ENCODE peak calls at places on chromosome 9, in five cellular contexts. S, O, Q, W and K are unnamed samples. For H3K36me3, the result is how much of the 10 kb centered on the place peaks cover.

GRCh38 chr9:133490865-133491655 is 12.2 kb upstream of the SLC2A6 start:
- DNase-seq in S (no peak), O (no peak), Q (no peak), W (no peak), K (no peak)

GRCh38 chr9:18623201-18623600 is 149.2 kb downstream of the ADAMTSL1 start:
- DNase-seq in Q (no peak), O (no peak), S (no peak), W (no peak), K (no peak)

GRCh38 chr9:21395778-21396717 is 10.8 kb upstream of the IFNA2 start:
- DNase-seq in Q (peak), W (peak), O (no peak), S (peak), K (peak)

GRCh38 chr9:105026451-105026850 is 98.5 kb upstream of the ABCA1 start:
- DNase-seq in Q (no peak), S (no peak), O (no peak), W (no peak), K (no peak)

GRCh38 chr9:8677725-8678124 is 878.1 kb upstream of the DMAC1 start:
- DNase-seq in S (no peak), W (no peak), O (no peak), Q (no peak), K (no peak)

GRCh38 chr9:131397100-131397790 is 3.4 kb downstream of the PRRC2B start:
- DNase-seq in S (no peak), W (no peak), Q (no peak), O (peak), K (no peak)

GRCh38 chr9:95879591-95879990 is 4.1 kb downstream of the ERCC6L2 start:
- DNase-seq in O (no peak), W (no peak), S (no peak), Q (no peak), K (no peak)

GRCh38 chr9:93240891-93241334 is 57.0 kb downstream of the WNK2 start:
- DNase-seq in Q (no peak), O (peak), W (no peak), S (peak), K (no peak)

GRCh38 chr9:77807295-77807694 is 159.2 kb upstream of the GNA14 start:
- DNase-seq in Q (no peak), W (no peak), O (peak), S (peak), K (no peak)

GRCh38 chr9:18129809-18130334 is 344.1 kb upstream of the ADAMTSL1 start:
- DNase-seq in W (no peak), O (no peak), Q (no peak), S (no peak), K (no peak)

GRCh38 chr9:121818841-121819430 is 167.5 kb downstream of the DAB2IP start:
- DNase-seq in O (no peak), S (no peak), W (no peak), Q (no peak), K (no peak)

GRCh38 chr9:127267793-127268507 is 3.4 kb downstream of the GARNL3 start:
- DNase-seq in O (no peak), W (no peak), Q (no peak), S (no peak), K (no peak)

GRCh38 chr9:95508968-95509850 is 7.6 kb downstream of the PTCH1 start:
- DNase-seq in S (peak), Q (peak), O (peak), W (no peak), K (peak)

GRCh38 chr9:1273859-1274258 is 223.7 kb downstream of the DMRT2 start:
- DNase-seq in O (no peak), S (no peak), Q (no peak), W (no peak), K (no peak)

GRCh38 chr9:33320230-33320567 is 29.9 kb downstream of the NFX1 start:
- DNase-seq in W (no peak), S (no peak), O (no peak), Q (no peak), K (no peak)

GRCh38 chr9:109536859-109537258 is 38.8 kb upstream of the PTPN3 start:
- DNase-seq in Q (no peak), S (no peak), O (no peak), W (no peak), K (no peak)

GRCh38 chr9:130549093-130549735 is 30.2 kb upstream of the FUBP3 start:
- DNase-seq in O (no peak), S (peak), Q (no peak), W (no peak), K (no peak)

GRCh38 chr9:93827545-93828330 is 127.4 kb downstream of the BARX1 start:
- DNase-seq in Q (no peak), S (peak), O (no peak), W (no peak), K (peak)

GRCh38 chr9:131204285-131204684 is 72.0 kb downstream of the FAM78A start:
- DNase-seq in Q (no peak), S (no peak), O (no peak), W (no peak), K (no peak)

GRCh38 chr9:68523367-68523936 is 17.2 kb downstream of the TMEM252 start:
- DNase-seq in Q (no peak), W (no peak), S (no peak), O (no peak), K (no peak)

GRCh38 chr9:131636593-131636992 is 91.3 kb downstream of the PRRT1B start:
- DNase-seq in S (no peak), Q (no peak), W (no peak), O (no peak), K (no peak)

GRCh38 chr9:76374702-76375543 is 19.3 kb downstream of the RFK start:
- DNase-seq in O (peak), W (no peak), Q (no peak), S (peak), K (no peak)

GRCh38 chr9:14344846-14345585 is 31.1 kb upstream of the NFIB start:
- DNase-seq in Q (no peak), W (no peak), O (no peak), S (no peak), K (no peak)

GRCh38 chr9:130029223-130029583 is 13.8 kb downstream of the FNBP1 start:
- DNase-seq in O (no peak), Q (no peak), W (no peak), S (no peak), K (no peak)

GRCh38 chr9:90326219-90326618 is 316.4 kb downstream of the DIRAS2 start:
- DNase-seq in Q (no peak), S (no peak), W (no peak), O (no peak), K (no peak)

GRCh38 chr9:81666123-81666522 is 23.2 kb downstream of the TLE1 start:
- DNase-seq in O (no peak), W (no peak), S (no peak), Q (no peak), K (no peak)

GRCh38 chr9:100074093-100074492 is 24.7 kb downstream of the ERP44 start:
- DNase-seq in S (no peak), W (no peak), Q (no peak), O (no peak), K (no peak)

GRCh38 chr9:116585896-116586295 is 101.2 kb upstream of the TRIM32 start:
- DNase-seq in W (no peak), Q (no peak), O (no peak), S (no peak), K (no peak)

GRCh38 chr9:123081824-123082223 is 48.4 kb downstream of the GPR21 start:
- DNase-seq in W (no peak), Q (no peak), O (no peak), S (peak), K (peak)

GRCh38 chr9:122265265-122265900 is 701 bp downstream of the MRRF start:
- DNase-seq in W (peak), O (peak), S (peak), Q (peak), K (peak)

GRCh38 chr9:752201-752600 is 89.3 kb upstream of the DMRT1 start:
- DNase-seq in S (no peak), Q (no peak), W (no peak), O (peak), K (no peak)

GRCh38 chr9:138042640-138043039 is 165.1 kb downstream of the CACNA1B start:
- DNase-seq in Q (no peak), W (no peak), S (no peak), O (no peak), K (no peak)

GRCh38 chr9:79684711-79685575 is 113.2 kb downstream of the TLE4 start:
- DNase-seq in Q (no peak), O (no peak), S (no peak), W (no peak), K (no peak)

GRCh38 chr9:97889941-97890557 is 32.3 kb downstream of the TRMO start:
- DNase-seq in Q (peak), S (no peak), O (no peak), W (peak), K (peak)

GRCh38 chr9:122190597-122191381 is 31.1 kb downstream of the MORN5 start:
- DNase-seq in W (peak), Q (no peak), O (no peak), S (peak), K (no peak)

GRCh38 chr9:100014846-100015245 is 84.0 kb downstream of the ERP44 start:
- DNase-seq in W (no peak), Q (no peak), S (no peak), O (no peak), K (no peak)

GRCh38 chr9:100597236-100597635 is 19.4 kb downstream of the CAVIN4 start:
- DNase-seq in W (no peak), S (no peak), Q (no peak), O (no peak), K (no peak)

GRCh38 chr9:108511200-108511756 is 344.5 kb downstream of the ACTL7B start:
- DNase-seq in S (no peak), O (no peak), Q (no peak), W (no peak), K (no peak)

DNA sequence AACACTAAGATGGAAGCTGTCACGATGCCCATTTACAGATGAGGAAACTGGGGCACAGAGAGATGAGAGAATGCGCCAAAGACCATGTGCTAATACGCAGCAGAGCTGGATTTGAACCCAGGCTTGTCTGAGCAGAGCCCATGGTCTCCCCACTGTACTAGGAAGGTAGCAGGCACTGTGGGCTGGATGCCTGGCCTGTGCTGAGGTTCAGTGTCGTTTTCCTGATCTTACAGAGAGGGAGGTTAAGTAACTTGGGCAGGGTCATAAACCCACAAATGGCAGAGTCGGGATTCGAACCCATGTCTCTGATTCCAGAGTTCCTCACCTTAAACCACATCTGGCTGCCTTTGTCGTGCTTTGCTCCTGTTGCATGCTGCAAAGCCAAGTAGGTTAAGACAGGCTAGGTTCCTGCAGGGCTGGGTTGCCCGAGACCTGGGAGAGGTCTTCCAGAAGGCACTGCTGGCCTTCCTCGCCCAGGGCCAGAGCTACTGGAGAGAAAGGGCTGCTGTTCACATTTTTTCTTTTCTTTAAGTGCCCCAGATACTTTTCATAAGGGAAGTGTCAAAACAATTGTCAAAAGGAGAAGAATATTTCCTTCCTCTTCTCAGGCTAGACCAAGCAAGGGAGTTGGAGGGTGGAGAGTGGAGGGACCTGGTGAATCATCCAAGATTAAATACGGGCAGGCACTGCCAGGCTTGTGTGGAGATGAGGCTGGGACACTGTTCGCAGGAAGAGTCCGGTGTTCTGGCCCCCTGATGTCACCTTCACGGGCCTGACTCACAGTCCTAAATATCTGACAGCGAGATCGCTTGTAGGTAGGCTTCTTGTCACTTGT is 3.2 kb downstream of the NEK6 start:
- DNase-seq in S (peak), Q (no peak), W (no peak), O (peak), K (no peak)
- H3K27ac ChIP-seq in S (peak), Q (no peak), W (no peak), O (peak), K (no peak)

GRCh38 chr9:88951143-88951542 is 40.1 kb upstream of the S1PR3 start:
- DNase-seq in W (no peak), O (no peak), S (no peak), Q (no peak), K (no peak)
- H3K4me3 ChIP-seq in W (no peak), O (peak), S (no peak), Q (no peak), K (no peak)

GRCh38 chr9:27362447-27363210 is 65.7 kb upstream of the EQTN start:
- DNase-seq in O (no peak), W (no peak), S (no peak), Q (no peak), K (no peak)
- H3K36me3 ChIP-seq in O (under half), W (under half), S (under half), Q (under half), K (under half)

GRCh38 chr9:136729926-136730325 is 12.8 kb downstream of the LCN10 start:
- DNase-seq in W (no peak), Q (no peak), S (no peak), O (no peak), K (no peak)

GRCh38 chr9:136726631-136727191 is 14.3 kb downstream of the DIPK1B start:
- DNase-seq in W (peak), S (peak), Q (peak), O (peak), K (peak)

GRCh38 chr9:136728548-136729123 is 14.1 kb downstream of the LCN10 start:
- DNase-seq in O (no peak), W (no peak), Q (no peak), S (no peak), K (no peak)

GRCh38 chr9:136728080-136728547 is 14.6 kb downstream of the LCN10 start:
- DNase-seq in Q (peak), W (peak), O (peak), S (peak), K (peak)

DNA sequence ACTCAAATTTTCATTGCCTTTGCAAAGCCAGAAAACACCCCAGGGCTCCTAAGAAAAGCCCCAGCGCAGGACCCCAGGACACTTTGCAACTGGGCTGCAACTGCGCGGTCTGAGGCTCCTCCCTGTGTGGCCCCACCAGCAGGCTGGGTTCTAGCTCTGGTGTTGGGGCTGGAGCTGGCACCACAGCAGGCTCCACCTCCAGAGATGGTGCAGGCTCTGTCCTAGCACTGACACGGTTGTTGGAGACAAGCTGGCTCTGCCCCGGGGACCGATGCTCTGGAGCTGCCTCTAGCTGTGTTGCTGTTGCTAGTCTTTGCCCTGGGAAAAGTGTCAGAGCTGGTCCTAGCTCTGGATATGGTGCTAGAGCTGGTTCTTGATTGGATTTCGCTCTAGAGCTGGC is 13.6 kb downstream of the LCN10 start:
- DNase-seq in S (no peak), Q (no peak), W (no peak), O (no peak), K (no peak)
- H3K27ac ChIP-seq in S (no peak), Q (no peak), W (no peak), O (no peak), K (no peak)

GRCh38 chr9:113594484-113595299 is 131.2 kb downstream of the RGS3 start:
- DNase-seq in O (no peak), S (no peak), W (no peak), Q (no peak), K (no peak)
- H3K4me3 ChIP-seq in O (no peak), S (peak), W (no peak), Q (no peak), K (no peak)